ENCODE peak calls at places on chromosomes 2 and 18, in seven cellular contexts. X is tibial artery; D is lower lobe of right lung; I is uterus; F is CD4-positive, alpha-beta T cell; Y is PC-3; Q is ovary. L is an unnamed sample. For H3K27me3, the result is how much of the 10 kb centered on the place peaks cover.

GRCh38 chr2:17869128-17869527 is 9.3 kb upstream of the KCNS3 start:
- DNase-seq in D (no peak), Y (peak), I (no peak), Q (no peak), F (no peak), X (no peak), L (no peak)

GRCh38 chr2:105641389-105641811 is 103.3 kb upstream of the NCK2 start:
- DNase-seq in I (no peak), F (no peak), D (no peak), Q (no peak), X (no peak), Y (no peak), L (peak)

GRCh38 chr2:240438810-240439697 is 3.6 kb downstream of the GPC1 start:
- DNase-seq in X (peak), D (peak), Y (no peak), F (no peak), Q (peak), I (no peak), L (peak)

GRCh38 chr2:172628085-172628484 is 72.2 kb downstream of the PDK1 start:
- DNase-seq in Q (no peak), Y (no peak), D (no peak), X (no peak), F (no peak), I (no peak), L (no peak)

GRCh38 chr18:29586210-29586609 is 1409.3 kb upstream of the CDH2 start:
- DNase-seq in I (no peak), Q (no peak), X (no peak), F (no peak), D (no peak), Y (no peak), L (no peak)

GRCh38 chr2:128986026-128986720 is 667.5 kb upstream of the HS6ST1 start:
- DNase-seq in Q (no peak), I (no peak), D (no peak), F (no peak), Y (no peak), X (no peak), L (no peak)

GRCh38 chr18:35513181-35513932 is 15.6 kb upstream of the INO80C start:
- DNase-seq in Y (peak), D (no peak), X (peak), I (peak), F (no peak), Q (peak), L (no peak)

GRCh38 chr2:119460076-119460475 is 28.4 kb downstream of the TMEM37 start:
- DNase-seq in F (no peak), Q (no peak), I (no peak), D (no peak), Y (no peak), X (no peak), L (no peak)

GRCh38 chr2:10465915-10466314 is 17.8 kb upstream of the ODC1 start:
- DNase-seq in Q (no peak), F (no peak), X (peak), I (no peak), Y (no peak), D (no peak), L (no peak)

GRCh38 chr18:24398515-24398914 is 891 bp upstream of the OSBPL1A start:
- DNase-seq in Q (no peak), Y (peak), F (no peak), X (no peak), D (no peak), I (no peak), L (no peak)

GRCh38 chr2:170597705-170598420 is 117.3 kb upstream of the SP5 start:
- DNase-seq in X (no peak), D (no peak), Q (no peak), Y (no peak), F (no peak), I (peak), L (no peak)

GRCh38 chr2:99970292-99970868 is 172.0 kb downstream of the AFF3 start:
- DNase-seq in D (no peak), X (no peak), I (no peak), F (no peak), Y (peak), Q (no peak), L (no peak)

GRCh38 chr2:199972088-199972626 is 16.8 kb downstream of the MAIP1 start:
- DNase-seq in F (no peak), Y (no peak), Q (no peak), D (no peak), X (no peak), I (no peak), L (no peak)

GRCh38 chr2:199975297-199975895 is 20.0 kb downstream of the MAIP1 start:
- DNase-seq in F (no peak), I (no peak), Q (no peak), D (no peak), Y (no peak), X (no peak), L (no peak)

GRCh38 chr2:199977984-199978415 is 22.6 kb downstream of the MAIP1 start:
- DNase-seq in F (no peak), X (no peak), Q (no peak), D (no peak), Y (peak), I (no peak), L (no peak)

GRCh38 chr2:199968126-199968525 is 12.7 kb downstream of the MAIP1 start:
- DNase-seq in X (no peak), I (no peak), D (no peak), Q (no peak), F (no peak), Y (no peak), L (no peak)

GRCh38 chr2:199973703-199974102 is 18.3 kb downstream of the MAIP1 start:
- DNase-seq in X (no peak), I (no peak), Q (no peak), D (no peak), Y (peak), F (no peak), L (no peak)
- TF ChIP-seq CTCF in X (peak), I (peak), Q (peak), D (peak), Y (peak), F (peak), L (peak)

DNA sequence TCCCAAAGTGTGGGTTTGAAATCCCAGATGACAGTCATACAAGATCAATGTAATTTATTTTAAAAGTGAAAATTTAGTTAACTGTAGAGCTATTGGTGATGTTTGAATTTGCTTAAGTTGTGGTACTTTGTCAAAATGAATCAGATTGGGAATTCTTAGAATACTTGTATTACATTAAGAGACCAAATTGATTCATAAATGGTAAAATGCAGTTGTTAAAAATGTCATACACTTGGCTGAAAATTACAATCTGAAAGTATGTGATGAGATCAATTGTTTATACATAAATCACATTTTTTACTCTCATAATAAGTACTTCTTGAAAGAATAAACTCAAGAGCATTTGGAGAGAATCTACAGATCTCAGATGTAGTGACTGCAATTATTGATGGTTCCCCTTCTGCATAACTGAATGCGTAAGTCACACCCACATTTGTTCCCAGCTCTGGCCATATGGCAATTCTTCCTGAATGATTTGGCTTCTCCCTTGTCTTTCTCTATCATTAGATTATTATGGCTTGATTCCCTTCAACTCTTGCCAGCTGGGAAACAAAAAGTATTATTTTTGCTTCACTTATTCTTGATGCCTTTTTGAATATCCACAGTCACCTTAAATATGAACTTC is 558.5 kb downstream of the CPS1 start:
- DNase-seq in Q (no peak), I (no peak), D (no peak), X (no peak), F (no peak), Y (no peak), L (no peak)
- H3K27ac ChIP-seq in Q (no peak), I (no peak), D (no peak), X (no peak), F (no peak), Y (no peak), L (no peak)

GRCh38 chr2:70871398-70872211 is 36.0 kb upstream of the CD207 start:
- DNase-seq in X (peak), Q (peak), F (peak), D (peak), I (peak), Y (peak), L (peak)

GRCh38 chr2:70873541-70873940 is 37.9 kb upstream of the CD207 start:
- DNase-seq in F (no peak), Y (no peak), X (no peak), I (no peak), Q (no peak), D (no peak), L (no peak)

GRCh38 chr2:70868970-70869369 is 33.4 kb upstream of the CD207 start:
- DNase-seq in Y (no peak), I (no peak), X (no peak), Q (no peak), F (no peak), D (no peak), L (no peak)

GRCh38 chr2:70870790-70871189 is 35.2 kb upstream of the CD207 start:
- DNase-seq in I (no peak), Q (no peak), D (no peak), Y (no peak), F (no peak), X (no peak), L (no peak)
- H3K27me3 ChIP-seq in I (under half), Q (under half), D (under half), Y (under half), F (under half), X (under half), L (under half)

DNA sequence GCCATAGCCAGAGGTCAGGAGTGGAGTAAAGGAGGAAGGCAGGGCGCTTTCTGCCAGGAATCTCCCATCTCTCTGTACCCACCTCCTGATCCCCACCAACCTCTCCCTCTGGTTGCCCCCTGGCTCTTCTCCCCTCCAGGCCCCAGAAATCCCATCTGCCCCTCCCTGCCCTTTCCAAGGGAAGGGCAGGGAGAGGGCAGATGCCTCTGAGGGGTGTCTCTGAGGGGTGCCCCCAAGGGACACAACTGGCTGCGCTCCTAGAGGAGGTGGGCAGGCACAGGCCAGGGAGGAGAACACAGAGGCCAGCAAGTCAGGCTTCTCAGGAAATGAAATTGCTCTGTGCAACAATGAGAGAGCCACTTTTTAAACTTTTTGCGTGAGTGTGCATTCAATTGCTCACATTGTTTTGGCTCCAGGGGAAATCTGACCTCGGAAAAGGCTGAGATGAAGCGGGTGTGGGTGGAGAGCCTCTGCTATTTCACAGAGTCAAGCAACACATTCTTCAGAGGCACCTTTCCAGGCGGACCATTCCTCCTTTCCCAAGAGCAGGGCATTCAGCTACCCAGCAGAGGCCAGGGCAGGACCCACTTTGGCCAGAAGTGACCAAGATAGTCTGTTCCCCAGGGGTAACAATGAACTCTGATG is 125.5 kb downstream of the SMAD7 start:
- DNase-seq in Y (no peak), Q (peak), I (peak), X (peak), D (peak), F (no peak), L (peak)
- TF ChIP-seq CTCF in Y (no peak), Q (no peak), I (no peak), X (no peak), D (no peak), F (no peak), L (no peak)

DNA sequence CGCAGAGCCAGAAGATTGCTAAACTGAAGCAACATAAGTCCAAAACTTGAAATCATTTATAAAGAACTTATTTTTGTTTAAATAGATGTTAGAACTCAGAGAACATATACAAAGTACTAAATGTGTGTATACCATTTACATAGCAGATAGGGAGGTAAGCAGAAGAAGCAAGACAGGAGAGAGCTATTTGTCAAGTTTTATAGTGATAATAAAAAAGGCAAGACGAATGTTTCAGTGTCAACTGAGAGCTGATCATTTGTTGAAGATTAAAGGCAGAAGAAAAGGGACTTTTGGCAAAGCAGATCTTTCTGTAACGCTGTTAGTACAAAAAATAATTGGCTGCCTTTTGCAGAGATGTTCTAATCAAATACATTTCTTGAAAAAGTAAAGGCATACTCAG is 12.3 kb upstream of the PPP1R1C start:
- DNase-seq in I (no peak), Y (no peak), D (no peak), F (no peak), Q (no peak), X (no peak), L (no peak)
- H3K27ac ChIP-seq in I (no peak), Y (no peak), D (no peak), F (no peak), Q (no peak), X (no peak), L (no peak)

DNA sequence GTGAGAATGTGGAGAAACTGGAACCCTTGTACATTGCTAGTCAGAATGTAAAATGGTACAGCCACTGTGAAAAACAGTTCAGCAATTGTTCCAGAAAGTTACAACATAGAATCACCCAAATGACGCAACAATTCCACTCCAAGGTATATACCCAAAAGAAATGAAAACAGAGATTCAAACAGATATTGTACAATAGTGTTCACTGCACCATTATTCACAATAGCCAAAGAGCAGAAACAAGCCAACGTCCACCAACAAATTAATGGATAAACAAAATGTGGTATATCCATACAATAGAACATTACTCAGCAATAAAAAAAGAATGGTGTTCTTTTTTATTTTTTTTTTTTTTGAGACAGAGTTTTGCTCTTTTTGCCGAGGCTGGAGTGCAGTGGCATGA is 10.9 kb downstream of the CLASP1 start:
- DNase-seq in I (no peak), Q (no peak), X (no peak), F (no peak), D (no peak), Y (no peak), L (no peak)
- H3K27me3 ChIP-seq in I (under half), Q (under half), X (under half), F (under half), D (under half), Y (under half), L (under half)

DNA sequence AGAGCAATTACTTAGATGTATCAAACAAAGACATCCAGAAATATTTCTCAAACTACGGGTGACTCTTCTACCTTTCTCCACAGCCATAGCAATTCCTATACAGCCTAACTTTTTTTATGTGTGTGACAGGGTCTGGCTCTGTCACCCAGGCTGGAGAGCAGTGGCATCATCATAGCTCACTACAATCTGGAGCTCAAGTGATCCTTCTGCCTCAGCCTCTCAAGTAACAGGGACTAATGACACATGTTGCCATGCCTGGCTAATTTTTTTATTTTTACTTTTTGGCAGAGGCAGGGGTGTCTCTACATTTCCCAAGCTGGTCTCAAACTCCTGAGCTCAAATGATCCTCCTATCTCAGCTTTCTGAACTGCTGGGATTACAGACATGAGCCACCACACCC is 328.9 kb upstream of the NT5C1B start:
- DNase-seq in Q (no peak), D (no peak), F (no peak), Y (no peak), X (no peak), I (no peak), L (no peak)
- TF ChIP-seq CTCF in Q (no peak), D (no peak), F (no peak), Y (no peak), X (no peak), I (no peak), L (no peak)

GRCh38 chr2:228654707-228655106 is 473.2 kb upstream of the SPHKAP start:
- DNase-seq in I (no peak), Q (no peak), D (no peak), X (no peak), F (no peak), Y (peak), L (no peak)
- H3K27ac ChIP-seq in I (no peak), Q (no peak), D (no peak), X (no peak), F (no peak), Y (peak), L (no peak)